ENCODE peak calls at places on chromosomes 1 and 21, in eight cellular contexts. F is tibial nerve, X is cardiac muscle cell, T is foreskin keratinocyte, N is HepG2, L is heart left ventricle, O is stomach, C is HCT116. Y is an unnamed sample. For H3K4me1, the result is how much of the 10 kb centered on the place peaks cover.

GRCh38 chr1:3708696-3709246 is 43.5 kb upstream of the CCDC27 start:
- DNase-seq in F (no peak), X (no peak), T (no peak), N (no peak), L (no peak), O (no peak), C (no peak), Y (peak)

GRCh38 chr1:2639203-2639602 is 6.4 kb upstream of the MMEL1 start:
- DNase-seq in F (no peak), X (no peak), T (no peak), N (no peak), L (no peak), O (peak), C (no peak), Y (no peak)

GRCh38 chr1:232554431-232554830 is 75.5 kb downstream of the SIPA1L2 start:
- DNase-seq in F (no peak), X (no peak), T (no peak), N (no peak), L (no peak), O (no peak), C (no peak), Y (no peak)

GRCh38 chr1:43442756-43443155 is 11.0 kb downstream of the HYI start:
- DNase-seq in F (no peak), X (no peak), T (no peak), N (no peak), L (no peak), O (peak), C (no peak), Y (no peak)

GRCh38 chr1:58162952-58163550 is 383.5 kb downstream of the OMA1 start:
- DNase-seq in F (peak), X (peak), T (peak), N (peak), L (peak), O (peak), C (peak), Y (peak)

GRCh38 chr1:83493633-83494032 is 505.3 kb downstream of the TTLL7 start:
- DNase-seq in F (no peak), X (no peak), T (no peak), N (no peak), L (no peak), O (no peak), C (no peak), Y (no peak)

GRCh38 chr1:174953657-174954435 is 45.9 kb upstream of the CACYBP start:
- DNase-seq in F (no peak), X (no peak), T (no peak), N (peak), L (no peak), O (no peak), C (no peak), Y (peak)

GRCh38 chr1:230754831-230755230 is 7.6 kb downstream of the CAPN9 start:
- DNase-seq in F (no peak), X (peak), T (no peak), N (no peak), L (peak), O (peak), C (no peak), Y (no peak)

GRCh38 chr1:46223472-46223943 is 20.4 kb downstream of the LURAP1 start:
- DNase-seq in F (peak), X (peak), T (peak), N (peak), L (peak), O (peak), C (peak), Y (peak)

GRCh38 chr1:156860113-156860638 is 489 bp upstream of the NTRK1 start:
- DNase-seq in F (no peak), X (peak), T (peak), N (no peak), L (no peak), O (peak), C (peak), Y (peak)

GRCh38 chr1:203661572-203661971 is 34.9 kb downstream of the ATP2B4 start:
- DNase-seq in F (no peak), X (no peak), T (no peak), N (peak), L (peak), O (peak), C (peak), Y (peak)

GRCh38 chr1:202958544-202959275 is 598 bp upstream of the ADIPOR1 start:
- DNase-seq in F (no peak), X (no peak), T (no peak), N (no peak), L (no peak), O (no peak), C (no peak), Y (no peak)

GRCh38 chr21:45363921-45364463 is 41.0 kb upstream of the COL18A1 start:
- DNase-seq in F (peak), X (peak), T (peak), N (peak), L (peak), O (peak), C (peak), Y (peak)

GRCh38 chr1:38403667-38404066 is 357.1 kb upstream of the POU3F1 start:
- DNase-seq in F (no peak), X (no peak), T (no peak), N (no peak), L (no peak), O (no peak), C (no peak), Y (no peak)

GRCh38 chr1:224181453-224181810 is 1.6 kb upstream of the DEGS1 start:
- DNase-seq in F (no peak), X (no peak), T (no peak), N (no peak), L (no peak), O (no peak), C (no peak), Y (no peak)

GRCh38 chr1:177346960-177347359 is 176.2 kb downstream of the BRINP2 start:
- DNase-seq in F (no peak), X (no peak), T (no peak), N (peak), L (no peak), O (peak), C (no peak), Y (peak)

GRCh38 chr1:233140974-233141373 is 154.6 kb downstream of the PCNX2 start:
- DNase-seq in F (no peak), X (peak), T (no peak), N (no peak), L (no peak), O (no peak), C (no peak), Y (no peak)

GRCh38 chr1:228977741-228978140 is 242.5 kb downstream of the RHOU start:
- DNase-seq in F (no peak), X (no peak), T (no peak), N (no peak), L (no peak), O (no peak), C (no peak), Y (no peak)

GRCh38 chr1:223007935-223008334 is 135.1 kb downstream of the TLR5 start:
- DNase-seq in F (no peak), X (no peak), T (no peak), N (no peak), L (no peak), O (no peak), C (no peak), Y (no peak)

GRCh38 chr21:14095021-14095420 is 115.7 kb downstream of the LIPI start:
- DNase-seq in F (no peak), X (no peak), T (no peak), N (no peak), L (no peak), O (no peak), C (no peak), Y (no peak)

GRCh38 chr21:25501996-25502665 is 105.2 kb downstream of the MRPL39 start:
- DNase-seq in F (no peak), X (no peak), T (peak), N (no peak), L (no peak), O (no peak), C (no peak), Y (no peak)

GRCh38 chr1:33094971-33095604 is 14.1 kb downstream of the AZIN2 start:
- DNase-seq in F (peak), X (peak), T (peak), N (peak), L (no peak), O (peak), C (peak), Y (peak)

GRCh38 chr1:104468282-104468681 is 718.6 kb downstream of the AMY1C start:
- DNase-seq in F (no peak), X (no peak), T (no peak), N (peak), L (no peak), O (no peak), C (no peak), Y (no peak)

GRCh38 chr1:244319283-244320132 is 132.2 kb downstream of the ADSS2 start:
- DNase-seq in F (no peak), X (peak), T (peak), N (no peak), L (no peak), O (no peak), C (no peak), Y (peak)

GRCh38 chr1:115351143-115351542 is 13.1 kb upstream of the NGF start:
- DNase-seq in F (no peak), X (no peak), T (no peak), N (no peak), L (no peak), O (no peak), C (no peak), Y (no peak)

GRCh38 chr1:67159233-67159632 is 7.0 kb upstream of the IL23R start:
- DNase-seq in F (no peak), X (no peak), T (peak), N (no peak), L (no peak), O (no peak), C (no peak), Y (no peak)

GRCh38 chr1:145961109-145961424 is 3.2 kb upstream of the LIX1L start:
- DNase-seq in F (no peak), X (no peak), T (no peak), N (no peak), L (no peak), O (no peak), C (no peak), Y (no peak)

GRCh38 chr1:68230901-68231626 is 1.3 kb downstream of the WLS start:
- DNase-seq in F (no peak), X (peak), T (peak), N (no peak), L (peak), O (peak), C (no peak), Y (peak)

DNA sequence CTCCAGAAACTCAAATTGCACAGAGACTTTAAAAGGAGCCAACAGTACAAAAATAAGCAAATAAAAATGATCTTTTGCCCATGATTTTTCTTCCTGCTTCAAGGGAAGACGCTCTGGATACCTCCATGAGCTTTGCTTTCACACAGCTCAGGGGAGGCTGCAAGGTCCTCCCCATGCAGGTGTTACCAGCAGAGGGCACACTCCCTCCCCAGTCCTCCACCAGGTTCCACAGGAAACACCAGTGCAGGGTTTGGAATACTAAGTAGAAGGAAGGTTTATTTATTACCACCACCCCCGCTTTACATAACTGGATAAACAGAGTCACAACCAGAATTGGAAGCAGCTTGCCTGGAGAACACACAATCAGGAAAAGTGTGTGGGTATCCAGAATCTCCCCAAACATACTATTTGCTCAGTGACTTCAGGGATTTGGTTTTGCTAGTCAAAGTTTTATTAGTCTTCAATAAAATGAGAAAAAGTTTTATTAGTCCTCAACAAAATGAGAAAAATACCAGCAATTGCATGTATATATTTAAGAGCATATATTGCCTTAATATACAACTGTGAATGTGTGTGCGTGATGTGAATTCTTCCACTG is 37.3 kb downstream of the HSD3B1 start:
- DNase-seq in F (no peak), X (peak), T (no peak), N (no peak), L (no peak), O (no peak), C (peak), Y (no peak)
- TF ChIP-seq CTCF in F (no peak), X (peak), T (peak), N (peak), L (peak), O (no peak), C (peak), Y (no peak)

GRCh38 chr1:11882814-11883538 is 24.2 kb upstream of the NPPB start:
- DNase-seq in F (no peak), X (peak), T (no peak), N (peak), L (peak), O (peak), C (no peak), Y (peak)
- H3K4me1 ChIP-seq in F (under half), X (half or more), T (under half), N (half or more), L (half or more), O (under half), C (under half), Y (under half)

GRCh38 chr1:35810096-35810860 is 2.5 kb downstream of the AGO4 start:
- DNase-seq in F (no peak), X (peak), T (peak), N (no peak), L (no peak), O (no peak), C (no peak), Y (no peak)

GRCh38 chr1:35808376-35809155 is 750 bp downstream of the AGO4 start:
- DNase-seq in F (no peak), X (peak), T (no peak), N (peak), L (peak), O (peak), C (no peak), Y (peak)

GRCh38 chr1:35807614-35808375 is at the start of gene AGO4:
- DNase-seq in F (peak), X (peak), T (peak), N (peak), L (peak), O (peak), C (no peak), Y (peak)

GRCh38 chr1:35809156-35810095 is 1.6 kb downstream of the AGO4 start:
- DNase-seq in F (no peak), X (no peak), T (peak), N (no peak), L (no peak), O (no peak), C (no peak), Y (no peak)
- H3K27ac ChIP-seq in F (peak), X (peak), T (no peak), N (peak), L (peak), O (peak), C (peak), Y (peak)

GRCh38 chr1:24308365-24309015 is 10.7 kb upstream of the GRHL3 start:
- DNase-seq in F (no peak), X (peak), T (no peak), N (no peak), L (no peak), O (no peak), C (no peak), Y (no peak)
- TF ChIP-seq CTCF in F (no peak), X (peak), T (peak), N (no peak), L (no peak), O (no peak), C (peak), Y (no peak)

GRCh38 chr1:40395211-40396175 is 22.0 kb downstream of the SMAP2 start:
- DNase-seq in F (no peak), X (no peak), T (no peak), N (no peak), L (no peak), O (no peak), C (no peak), Y (no peak)
- H3K4me1 ChIP-seq in F (under half), X (under half), T (under half), N (half or more), L (under half), O (half or more), C (under half), Y (under half)

DNA sequence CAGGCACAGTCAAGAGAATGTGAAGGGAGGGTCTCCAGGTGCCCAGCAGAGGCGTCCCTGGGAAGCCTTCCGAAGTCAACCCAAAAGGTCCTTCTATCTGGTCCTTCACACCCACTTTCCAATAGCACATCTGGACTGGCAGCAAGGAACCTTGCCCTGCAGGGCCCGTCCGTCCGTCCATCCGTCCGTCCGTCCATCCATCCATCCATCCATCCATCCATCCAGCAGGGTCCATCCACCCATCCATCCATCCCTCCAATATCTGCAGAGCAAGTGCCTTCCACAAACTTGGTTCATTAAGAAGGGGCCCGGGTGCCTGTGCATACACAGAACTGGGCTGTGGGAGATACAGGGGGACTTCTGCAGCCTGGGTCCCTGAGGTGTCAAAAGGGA is 31.6 kb downstream of the SLC45A1 start:
- DNase-seq in F (no peak), X (no peak), T (no peak), N (no peak), L (no peak), O (no peak), C (no peak), Y (no peak)
- H3K27ac ChIP-seq in F (peak), X (no peak), T (no peak), N (no peak), L (no peak), O (peak), C (no peak), Y (peak)

GRCh38 chr1:88655685-88656299 is 28.3 kb upstream of the PKN2 start:
- DNase-seq in F (no peak), X (peak), T (no peak), N (peak), L (no peak), O (no peak), C (peak), Y (no peak)
- TF ChIP-seq CTCF in F (peak), X (peak), T (peak), N (no peak), L (peak), O (peak), C (peak), Y (peak)

Y was measured in body of pancreas.